ENCODE peak calls at places on chromosomes 2 and 18, in six cellular contexts. X is neuronal stem cell, Y is stomach, D is fibroblast of pulmonary artery, J is lower lobe of right lung, L is mucosa of descending colon. V is an unnamed sample.

GRCh38 chr2:27622921-27623384 is 5.9 kb downstream of the CCDC121 start:
- DNase-seq in X (no peak), Y (no peak), D (peak; percentile 61), J (no peak), L (no peak), V (peak; percentile 76)

GRCh38 chr2:105431367-105432088 is 32.7 kb upstream of the FHL2 start:
- DNase-seq in X (no peak), Y (no peak), D (peak; percentile 52), J (no peak), L (no peak), V (peak; percentile 55)

GRCh38 chr2:8611712-8612111 is 70.1 kb upstream of the ID2 start:
- DNase-seq in X (no peak), Y (no peak), D (no peak), J (no peak), L (no peak), V (no peak)

GRCh38 chr2:123116595-123116994 is 908.5 kb upstream of the CNTNAP5 start:
- DNase-seq in X (no peak), Y (no peak), D (no peak), J (no peak), L (no peak), V (no peak)

GRCh38 chr18:36536426-36536825 is 238.9 kb downstream of the FHOD3 start:
- DNase-seq in X (peak; percentile 11), Y (no peak), D (no peak), J (no peak), L (no peak), V (no peak)

GRCh38 chr18:2963048-2963447 is 49.9 kb downstream of the LPIN2 start:
- DNase-seq in X (no peak), Y (no peak), D (no peak), J (no peak), L (no peak), V (no peak)

GRCh38 chr2:86787701-86788100 is 3.0 kb downstream of the CD8A start:
- DNase-seq in X (no peak), Y (no peak), D (peak; percentile 29), J (no peak), L (no peak), V (peak; percentile 71)

GRCh38 chr18:10353791-10354190 is 100.6 kb upstream of the APCDD1 start:
- DNase-seq in X (no peak), Y (no peak), D (peak; percentile 33), J (no peak), L (no peak), V (peak; percentile 47)

V was measured in fibroblast of the aortic adventitia.